ENCODE peak calls at places on chromosomes 7 and 10, in four cellular contexts. K is CD4-positive, CD25-positive, alpha-beta regulatory T cell; Q is epithelial cell of proximal tubule; G is MM.1S. H is an unnamed sample.

GRCh38 chr10:95542330-95542729 is 18.8 kb downstream of the SORBS1 start:
- DNase-seq in K (no peak), Q (no peak), G (no peak), H (no peak)

GRCh38 chr7:2725178-2726105 is 37.4 kb downstream of the AMZ1 start:
- DNase-seq in K (no peak), Q (no peak), G (no peak), H (no peak)

GRCh38 chr7:29955799-29956476 is 33.7 kb downstream of the SCRN1 start:
- DNase-seq in K (peak; percentile 55), Q (no peak), G (no peak), H (no peak)

GRCh38 chr7:27277628-27278027 is 35.0 kb downstream of the EVX1 start:
- DNase-seq in K (no peak), Q (peak; percentile 58), G (no peak), H (no peak)

GRCh38 chr10:3484306-3485187 is 300.5 kb downstream of the KLF6 start:
- DNase-seq in K (no peak), Q (no peak), G (no peak), H (no peak)

GRCh38 chr7:47414342-47415288 is 167.3 kb downstream of the TNS3 start:
- DNase-seq in K (no peak), Q (no peak), G (no peak), H (no peak)

GRCh38 chr7:24981544-24981951 is 1.6 kb upstream of the OSBPL3 start:
- DNase-seq in K (peak; percentile 40), Q (no peak), G (peak; percentile 60), H (no peak)

GRCh38 chr10:93299606-93300353 is 182.4 kb downstream of the MYOF start:
- DNase-seq in K (no peak), Q (no peak), G (no peak), H (no peak)

GRCh38 chr7:44587843-44588711 is 6.0 kb upstream of the TMED4 start:
- DNase-seq in K (peak; percentile 85), Q (no peak), G (peak; percentile 74), H (peak; percentile 54)

GRCh38 chr7:73906874-73907273 is 45.9 kb downstream of the TMEM270 start:
- DNase-seq in K (no peak), Q (no peak), G (no peak), H (no peak)

GRCh38 chr10:75379234-75379724 is 22.3 kb downstream of the ZNF503 start:
- DNase-seq in K (no peak), Q (no peak), G (no peak), H (no peak)

GRCh38 chr7:47690902-47691558 is 109.1 kb upstream of the TNS3 start:
- DNase-seq in K (no peak), Q (no peak), G (no peak), H (no peak)

GRCh38 chr10:122782911-122783310 is 62.7 kb downstream of the CUZD1 start:
- DNase-seq in K (no peak), Q (no peak), G (no peak), H (no peak)

GRCh38 chr7:72017756-72018155 is 394.4 kb downstream of the CALN1 start:
- DNase-seq in K (no peak), Q (no peak), G (no peak), H (no peak)

GRCh38 chr7:149794665-149795064 is 21.3 kb upstream of the ZNF467 start:
- DNase-seq in K (no peak), Q (no peak), G (no peak), H (no peak)

GRCh38 chr10:30027057-30028005 is 32.1 kb downstream of the JCAD start:
- DNase-seq in K (peak; percentile 95), Q (peak; percentile 9), G (peak; percentile 86), H (peak; percentile 97)

GRCh38 chr10:103828587-103829186 is 26.7 kb downstream of the SH3PXD2A start:
- DNase-seq in K (no peak), Q (no peak), G (no peak), H (no peak)

GRCh38 chr7:2705371-2706096 is 17.5 kb downstream of the AMZ1 start:
- DNase-seq in K (no peak), Q (no peak), G (no peak), H (no peak)

GRCh38 chr7:151142686-151143040 is 24.8 kb downstream of the GBX1 start:
- DNase-seq in K (no peak), Q (no peak), G (no peak), H (no peak)

GRCh38 chr10:18955041-18955440 is 93.6 kb upstream of the MALRD1 start:
- DNase-seq in K (no peak), Q (no peak), G (no peak), H (peak; percentile 5)

GRCh38 chr7:11170863-11171568 is 197.3 kb downstream of the PHF14 start:
- DNase-seq in K (no peak), Q (no peak), G (no peak), H (no peak)

GRCh38 chr7:83005410-83005809 is 157.3 kb downstream of the PCLO start:
- DNase-seq in K (no peak), Q (no peak), G (peak; percentile 38), H (peak; percentile 19)

GRCh38 chr7:37957236-37957970 is 37.0 kb downstream of the EPDR1 start:
- DNase-seq in K (no peak), Q (no peak), G (no peak), H (no peak)

GRCh38 chr10:66505003-66505707 is 420.7 kb upstream of the LRRTM3 start:
- DNase-seq in K (no peak), Q (no peak), G (no peak), H (no peak)

GRCh38 chr7:110541962-110542361 is 549.0 kb upstream of the LRRN3 start:
- DNase-seq in K (no peak), Q (no peak), G (no peak), H (no peak)

GRCh38 chr10:70053212-70053895 is 708 bp downstream of the MACROH2A2 start:
- DNase-seq in K (no peak), Q (no peak), G (no peak), H (no peak)

GRCh38 chr10:15897282-15897681 is 37.0 kb upstream of the MINDY3 start:
- DNase-seq in K (no peak), Q (peak; percentile 13), G (no peak), H (no peak)

GRCh38 chr10:33095867-33096479 is 137.9 kb upstream of the ITGB1 start:
- DNase-seq in K (no peak), Q (no peak), G (no peak), H (no peak)

GRCh38 chr7:156464339-156464738 is 176.2 kb upstream of the RNF32 start:
- DNase-seq in K (no peak), Q (no peak), G (no peak), H (no peak)

GRCh38 chr7:122306320-122307227 is 2.0 kb upstream of the FEZF1 start:
- DNase-seq in K (no peak), Q (no peak), G (peak; percentile 40), H (no peak)

GRCh38 chr10:95049919-95050318 is 19.4 kb downstream of the CYP2C8 start:
- DNase-seq in K (no peak), Q (no peak), G (no peak), H (no peak)

GRCh38 chr7:88835147-88835728 is 39.7 kb upstream of the TEX47 start:
- DNase-seq in K (peak; percentile 7), Q (no peak), G (peak; percentile 65), H (peak; percentile 20)

GRCh38 chr7:16060492-16060891 is 360.8 kb downstream of the CRPPA start:
- DNase-seq in K (no peak), Q (no peak), G (no peak), H (no peak)

GRCh38 chr10:3467052-3467906 is 294.7 kb upstream of the PITRM1 start:
- DNase-seq in K (no peak), Q (peak; percentile 100), G (no peak), H (no peak)

GRCh38 chr10:6918305-6918704 is 338.2 kb upstream of the PRKCQ start:
- DNase-seq in K (peak; percentile 70), Q (no peak), G (peak; percentile 58), H (peak; percentile 76)

GRCh38 chr10:129481641-129482040 is 14.6 kb downstream of the MGMT start:
- DNase-seq in K (no peak), Q (no peak), G (no peak), H (no peak)

GRCh38 chr7:4612237-4612636 is 69.9 kb upstream of the FOXK1 start:
- DNase-seq in K (no peak), Q (no peak), G (no peak), H (no peak)

GRCh38 chr7:4610768-4611467 is 71.2 kb upstream of the FOXK1 start:
- DNase-seq in K (peak; percentile 76), Q (peak; percentile 23), G (peak; percentile 71), H (peak; percentile 61)

GRCh38 chr7:4612939-4613841 is 68.9 kb upstream of the FOXK1 start:
- DNase-seq in K (no peak), Q (no peak), G (no peak), H (no peak)

GRCh38 chr7:4616116-4616515 is 66.0 kb upstream of the FOXK1 start:
- DNase-seq in K (no peak), Q (no peak), G (no peak), H (no peak)

GRCh38 chr7:4613855-4614548 is 68.1 kb upstream of the FOXK1 start:
- DNase-seq in K (no peak), Q (no peak), G (no peak), H (no peak)
- H3K4me3 ChIP-seq in K (no peak overlapping the region), Q (peak overlapping the region; percentile 42), G (no peak overlapping the region), H (no peak overlapping the region)

GRCh38 chr10:118412918-118413317 is 70.8 kb upstream of the FAM204A start:
- DNase-seq in K (no peak), Q (no peak), G (no peak), H (no peak)
- H3K4me3 ChIP-seq in K (no peak overlapping the region), Q (no peak overlapping the region), G (no peak overlapping the region), H (no peak overlapping the region)

GRCh38 chr7:141944811-141945210 is 2.0 kb downstream of the CLEC5A start:
- DNase-seq in K (no peak), Q (no peak), G (no peak), H (no peak)
- H3K4me3 ChIP-seq in K (no peak overlapping the region), Q (no peak overlapping the region), G (no peak overlapping the region), H (no peak overlapping the region)

DNA sequence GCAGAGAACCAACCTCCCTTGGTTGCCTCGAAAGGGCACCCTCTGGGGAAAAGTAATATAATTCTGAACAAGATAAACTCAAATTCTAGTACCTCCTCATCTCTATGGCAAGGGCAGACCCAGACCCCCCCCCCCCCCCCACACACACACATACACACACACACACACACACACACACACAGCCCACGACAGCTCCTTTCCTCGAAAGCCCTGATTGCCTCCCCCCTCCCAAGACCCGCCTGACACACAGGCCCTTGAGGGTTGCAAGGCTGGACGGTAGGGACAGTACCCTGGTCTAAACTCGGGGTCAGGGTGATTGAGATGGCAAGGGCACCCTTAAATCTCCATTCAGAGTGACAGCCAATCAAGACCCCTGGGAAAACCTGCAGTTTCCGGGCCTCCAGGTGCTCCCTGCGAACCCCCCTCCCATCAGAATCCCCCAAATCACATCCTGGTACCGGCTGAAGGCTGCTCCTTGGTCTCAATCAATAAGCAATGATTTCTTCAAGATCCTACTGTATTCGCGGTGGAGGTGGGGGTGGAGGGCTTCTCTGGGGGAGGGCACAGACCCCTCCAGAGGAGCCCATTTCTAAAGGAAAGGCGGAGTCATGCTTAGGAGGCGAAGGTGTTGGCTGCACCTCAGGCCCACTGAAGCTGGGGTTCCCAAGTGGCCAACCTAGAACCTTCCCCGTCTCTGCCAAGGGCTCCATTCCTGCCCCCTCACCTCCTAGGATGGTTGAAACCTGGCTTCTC is 100.7 kb downstream of the HIP1 start:
- DNase-seq in K (no peak), Q (no peak), G (no peak), H (no peak)
- H3K4me3 ChIP-seq in K (peak overlapping the region; percentile 48), Q (peak overlapping the region; percentile 65), G (no peak overlapping the region), H (no peak overlapping the region)

GRCh38 chr10:5449227-5449626 is 36.9 kb downstream of the NET1 start:
- DNase-seq in K (no peak), Q (no peak), G (no peak), H (no peak)
- H3K4me3 ChIP-seq in K (no peak overlapping the region), Q (peak overlapping the region; percentile 69), G (no peak overlapping the region), H (no peak overlapping the region)

DNA sequence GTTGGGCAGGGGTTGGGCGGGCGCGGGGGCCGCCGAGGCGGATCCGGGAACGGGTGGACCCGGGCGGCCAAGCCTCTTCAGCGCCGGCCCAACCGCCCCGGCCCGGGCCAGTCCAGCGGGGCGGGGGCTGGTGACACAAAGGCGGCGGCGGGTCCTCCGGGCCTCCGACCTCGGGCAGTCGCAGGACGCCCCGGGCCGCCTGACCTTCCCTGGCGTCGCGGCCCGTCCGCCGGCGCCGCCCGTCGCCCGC is 54.2 kb downstream of the METTL2B start:
- DNase-seq in K (no peak), Q (no peak), G (no peak), H (no peak)
- H3K4me3 ChIP-seq in K (no peak overlapping the region), Q (peak overlapping the region; percentile 81), G (peak overlapping the region; percentile 77), H (peak overlapping the region; percentile 78)